ENCODE peak calls at places on chromosomes 12 and 14, in six cellular contexts. One of them, this sample, is unnamed. For H3K4me1, the result is how much of the 10 kb centered on the place peaks cover.

GRCh38 chr12:22856120-22856699 is 231.2 kb downstream of the ETNK1 start:
- DNase-seq in neural progenitor cell: peak
- DNase-seq in hepatocyte: peak
- DNase-seq in OCI-LY7: peak
- DNase-seq in GM23338: peak
- DNase-seq in PC-3: peak
- DNase-seq in this sample: peak

GRCh38 chr12:114834621-114835020 is 150.6 kb upstream of the TBX3 start:
- DNase-seq in neural progenitor cell: no peak
- DNase-seq in hepatocyte: no peak
- DNase-seq in OCI-LY7: no peak
- DNase-seq in GM23338: no peak
- DNase-seq in PC-3: peak
- DNase-seq in this sample: no peak

GRCh38 chr14:54170301-54170700 is 213.7 kb upstream of the BMP4 start:
- DNase-seq in neural progenitor cell: no peak
- DNase-seq in hepatocyte: no peak
- DNase-seq in OCI-LY7: no peak
- DNase-seq in GM23338: no peak
- DNase-seq in PC-3: no peak
- DNase-seq in this sample: no peak

GRCh38 chr12:49825360-49825970 is 2.7 kb downstream of the NCKAP5L start:
- DNase-seq in neural progenitor cell: peak
- DNase-seq in hepatocyte: no peak
- DNase-seq in OCI-LY7: no peak
- DNase-seq in GM23338: peak
- DNase-seq in PC-3: no peak
- DNase-seq in this sample: no peak

GRCh38 chr12:96338852-96339478 is 61.3 kb downstream of the CDK17 start:
- DNase-seq in neural progenitor cell: no peak
- DNase-seq in hepatocyte: peak
- DNase-seq in OCI-LY7: no peak
- DNase-seq in GM23338: no peak
- DNase-seq in PC-3: no peak
- DNase-seq in this sample: no peak

GRCh38 chr12:50626026-50626425 is 121.2 kb downstream of the DIP2B start:
- DNase-seq in neural progenitor cell: no peak
- DNase-seq in hepatocyte: no peak
- DNase-seq in OCI-LY7: no peak
- DNase-seq in GM23338: no peak
- DNase-seq in PC-3: no peak
- DNase-seq in this sample: no peak

GRCh38 chr14:61090432-61091216 is 109.6 kb downstream of the SLC38A6 start:
- DNase-seq in neural progenitor cell: no peak
- DNase-seq in hepatocyte: no peak
- DNase-seq in OCI-LY7: no peak
- DNase-seq in GM23338: no peak
- DNase-seq in PC-3: no peak
- DNase-seq in this sample: no peak

GRCh38 chr14:70032447-70032846 is 153.2 kb downstream of the SMOC1 start:
- DNase-seq in neural progenitor cell: peak
- DNase-seq in hepatocyte: no peak
- DNase-seq in OCI-LY7: no peak
- DNase-seq in GM23338: peak
- DNase-seq in PC-3: peak
- DNase-seq in this sample: no peak

GRCh38 chr14:35940291-35940690 is 114.2 kb downstream of the BRMS1L start:
- DNase-seq in neural progenitor cell: no peak
- DNase-seq in hepatocyte: no peak
- DNase-seq in OCI-LY7: no peak
- DNase-seq in GM23338: no peak
- DNase-seq in PC-3: no peak
- DNase-seq in this sample: peak

GRCh38 chr12:62260733-62261683 is 804 bp downstream of the USP15 start:
- DNase-seq in neural progenitor cell: peak
- DNase-seq in hepatocyte: peak
- DNase-seq in OCI-LY7: peak
- DNase-seq in GM23338: peak
- DNase-seq in PC-3: peak
- DNase-seq in this sample: peak

GRCh38 chr12:87529386-87529785 is 499.8 kb downstream of the C12orf50 start:
- DNase-seq in neural progenitor cell: no peak
- DNase-seq in hepatocyte: no peak
- DNase-seq in OCI-LY7: no peak
- DNase-seq in GM23338: no peak
- DNase-seq in PC-3: no peak
- DNase-seq in this sample: no peak

GRCh38 chr14:68806526-68807147 is 13.8 kb upstream of the ZFP36L1 start:
- DNase-seq in neural progenitor cell: no peak
- DNase-seq in hepatocyte: peak
- DNase-seq in OCI-LY7: peak
- DNase-seq in GM23338: no peak
- DNase-seq in PC-3: no peak
- DNase-seq in this sample: no peak

GRCh38 chr12:109981311-109981710 is 14.9 kb downstream of the GIT2 start:
- DNase-seq in neural progenitor cell: no peak
- DNase-seq in hepatocyte: no peak
- DNase-seq in OCI-LY7: no peak
- DNase-seq in GM23338: no peak
- DNase-seq in PC-3: no peak
- DNase-seq in this sample: no peak

GRCh38 chr12:100229876-100230275 is 29.3 kb downstream of the ACTR6 start:
- DNase-seq in neural progenitor cell: no peak
- DNase-seq in hepatocyte: peak
- DNase-seq in OCI-LY7: no peak
- DNase-seq in GM23338: no peak
- DNase-seq in PC-3: peak
- DNase-seq in this sample: no peak

GRCh38 chr14:97730706-97731105 is 933.5 kb downstream of the VRK1 start:
- DNase-seq in neural progenitor cell: no peak
- DNase-seq in hepatocyte: no peak
- DNase-seq in OCI-LY7: no peak
- DNase-seq in GM23338: no peak
- DNase-seq in PC-3: no peak
- DNase-seq in this sample: no peak

GRCh38 chr12:510071-510825 is 50.5 kb downstream of the B4GALNT3 start:
- DNase-seq in neural progenitor cell: peak
- DNase-seq in hepatocyte: peak
- DNase-seq in OCI-LY7: no peak
- DNase-seq in GM23338: peak
- DNase-seq in PC-3: peak
- DNase-seq in this sample: no peak

GRCh38 chr14:99971087-99971928 is 93.9 kb upstream of the EVL start:
- DNase-seq in neural progenitor cell: peak
- DNase-seq in hepatocyte: peak
- DNase-seq in OCI-LY7: peak
- DNase-seq in GM23338: peak
- DNase-seq in PC-3: peak
- DNase-seq in this sample: peak

GRCh38 chr12:6751767-6752166 is 1.2 kb downstream of the MLF2 start:
- DNase-seq in neural progenitor cell: no peak
- DNase-seq in hepatocyte: no peak
- DNase-seq in OCI-LY7: no peak
- DNase-seq in GM23338: no peak
- DNase-seq in PC-3: no peak
- DNase-seq in this sample: no peak

GRCh38 chr12:6753772-6754356 is 923 bp upstream of the MLF2 start:
- DNase-seq in neural progenitor cell: no peak
- DNase-seq in hepatocyte: peak
- DNase-seq in OCI-LY7: no peak
- DNase-seq in GM23338: peak
- DNase-seq in PC-3: no peak
- DNase-seq in this sample: peak

GRCh38 chr12:6752931-6753771 is at the start of gene MLF2:
- DNase-seq in neural progenitor cell: peak
- DNase-seq in hepatocyte: peak
- DNase-seq in OCI-LY7: peak
- DNase-seq in GM23338: peak
- DNase-seq in PC-3: peak
- DNase-seq in this sample: peak

GRCh38 chr12:6750506-6750905 is 2.4 kb downstream of the MLF2 start:
- DNase-seq in neural progenitor cell: no peak
- DNase-seq in hepatocyte: no peak
- DNase-seq in OCI-LY7: no peak
- DNase-seq in GM23338: no peak
- DNase-seq in PC-3: no peak
- DNase-seq in this sample: no peak

GRCh38 chr12:6752181-6752930 is 585 bp downstream of the MLF2 start:
- DNase-seq in neural progenitor cell: peak
- DNase-seq in hepatocyte: peak
- DNase-seq in OCI-LY7: peak
- DNase-seq in GM23338: peak
- DNase-seq in PC-3: peak
- DNase-seq in this sample: no peak
- TF ChIP-seq CTCF in neural progenitor cell: peak
- TF ChIP-seq CTCF in hepatocyte: peak
- TF ChIP-seq CTCF in OCI-LY7: peak
- TF ChIP-seq CTCF in GM23338: peak
- TF ChIP-seq CTCF in PC-3: peak
- TF ChIP-seq CTCF in this sample: no peak

DNA sequence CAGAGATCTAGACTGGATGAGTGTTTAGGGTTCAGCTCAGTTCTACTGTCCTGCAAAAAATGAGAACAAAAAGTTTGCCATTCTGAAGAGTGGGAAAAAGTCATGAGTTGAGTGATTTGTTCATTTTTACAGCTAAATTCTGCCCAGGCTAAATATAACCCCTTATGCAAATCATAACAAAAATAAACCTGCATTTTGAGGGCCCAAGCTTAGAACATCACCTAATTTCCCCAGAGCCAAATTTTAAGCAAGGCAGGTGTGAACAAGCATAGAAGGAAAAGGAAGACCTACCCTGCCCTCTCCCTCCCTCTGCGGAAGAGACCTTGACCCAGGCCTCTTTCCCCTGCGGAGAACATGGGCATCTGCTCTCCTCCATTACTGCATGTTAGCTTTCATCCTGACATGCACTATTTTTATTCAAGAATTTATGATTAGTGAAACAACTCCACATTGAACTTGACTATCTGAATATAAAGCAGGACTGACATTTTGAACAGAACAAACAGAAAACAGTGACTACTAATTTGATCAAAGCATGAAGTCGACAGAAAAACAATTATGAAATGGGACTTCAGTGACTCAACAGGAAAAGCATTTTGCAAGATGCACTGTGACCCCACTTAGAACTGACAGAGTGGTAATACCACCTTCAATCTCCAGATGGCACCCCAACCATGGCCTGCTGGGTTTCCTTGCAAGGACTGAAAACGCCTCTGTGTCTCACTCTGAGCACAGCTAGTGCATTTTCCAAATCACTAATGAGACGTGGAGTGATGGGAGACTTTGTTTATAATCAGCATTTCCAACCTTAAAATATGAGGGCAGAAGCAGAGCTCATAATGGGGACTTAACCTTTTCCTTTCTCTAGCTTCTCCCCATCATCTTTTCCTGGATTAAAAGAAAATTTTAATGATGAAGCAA is 30.9 kb upstream of the SELPLG start:
- DNase-seq in neural progenitor cell: peak
- DNase-seq in hepatocyte: peak
- DNase-seq in OCI-LY7: peak
- DNase-seq in GM23338: peak
- DNase-seq in PC-3: peak
- DNase-seq in this sample: peak
- H3K4me1 ChIP-seq in neural progenitor cell: under half
- H3K4me1 ChIP-seq in hepatocyte: under half
- H3K4me1 ChIP-seq in OCI-LY7: half or more
- H3K4me1 ChIP-seq in GM23338: under half
- H3K4me1 ChIP-seq in PC-3: under half
- H3K4me1 ChIP-seq in this sample: half or more

DNA sequence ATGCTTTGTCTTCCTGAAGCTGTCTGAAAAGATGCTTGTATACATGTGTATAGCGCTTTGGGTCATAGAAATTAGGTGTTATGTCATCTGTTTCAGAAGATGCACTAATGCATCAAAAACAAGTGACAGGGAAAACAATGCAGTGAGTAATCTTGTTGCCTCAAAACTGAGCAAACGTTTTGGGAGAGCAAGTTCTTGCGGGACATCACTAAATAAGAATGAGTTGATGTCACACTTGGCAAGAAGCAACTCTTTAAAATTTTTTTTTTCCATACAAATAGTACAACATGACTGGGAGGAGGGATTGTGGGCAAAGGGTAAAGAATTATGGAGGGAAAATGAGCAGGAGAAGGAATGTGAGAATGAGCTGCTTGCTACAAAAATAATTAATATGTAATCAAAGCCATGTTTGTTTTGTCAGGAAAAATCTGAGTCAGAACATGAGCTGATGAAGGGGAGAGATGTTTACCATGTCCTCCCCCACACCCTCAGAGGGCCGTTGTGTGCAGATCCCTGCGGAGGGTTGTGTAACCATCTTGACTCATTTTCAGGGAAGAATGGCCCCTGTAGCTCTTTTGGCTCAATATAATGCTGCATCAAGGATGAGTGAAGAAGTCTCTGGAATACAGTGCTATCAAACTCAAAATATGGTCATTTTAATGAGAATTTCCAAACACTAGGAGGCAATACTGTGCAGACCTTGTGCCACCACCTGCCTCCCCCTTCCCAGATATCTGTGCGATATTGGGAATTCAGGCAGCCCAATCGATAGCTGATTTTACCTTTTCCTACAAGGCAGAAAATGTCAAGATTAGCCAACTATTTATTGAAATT is 41.4 kb downstream of the BORCS5 start:
- DNase-seq in neural progenitor cell: no peak
- DNase-seq in hepatocyte: peak
- DNase-seq in OCI-LY7: no peak
- DNase-seq in GM23338: no peak
- DNase-seq in PC-3: peak
- DNase-seq in this sample: no peak
- TF ChIP-seq EZH2phosphoT487 in neural progenitor cell: no peak
- TF ChIP-seq EZH2phosphoT487 in hepatocyte: no peak
- TF ChIP-seq EZH2phosphoT487 in OCI-LY7: no peak
- TF ChIP-seq EZH2phosphoT487 in GM23338: no peak
- TF ChIP-seq EZH2phosphoT487 in PC-3: no peak
- TF ChIP-seq EZH2phosphoT487 in this sample: no peak

DNA sequence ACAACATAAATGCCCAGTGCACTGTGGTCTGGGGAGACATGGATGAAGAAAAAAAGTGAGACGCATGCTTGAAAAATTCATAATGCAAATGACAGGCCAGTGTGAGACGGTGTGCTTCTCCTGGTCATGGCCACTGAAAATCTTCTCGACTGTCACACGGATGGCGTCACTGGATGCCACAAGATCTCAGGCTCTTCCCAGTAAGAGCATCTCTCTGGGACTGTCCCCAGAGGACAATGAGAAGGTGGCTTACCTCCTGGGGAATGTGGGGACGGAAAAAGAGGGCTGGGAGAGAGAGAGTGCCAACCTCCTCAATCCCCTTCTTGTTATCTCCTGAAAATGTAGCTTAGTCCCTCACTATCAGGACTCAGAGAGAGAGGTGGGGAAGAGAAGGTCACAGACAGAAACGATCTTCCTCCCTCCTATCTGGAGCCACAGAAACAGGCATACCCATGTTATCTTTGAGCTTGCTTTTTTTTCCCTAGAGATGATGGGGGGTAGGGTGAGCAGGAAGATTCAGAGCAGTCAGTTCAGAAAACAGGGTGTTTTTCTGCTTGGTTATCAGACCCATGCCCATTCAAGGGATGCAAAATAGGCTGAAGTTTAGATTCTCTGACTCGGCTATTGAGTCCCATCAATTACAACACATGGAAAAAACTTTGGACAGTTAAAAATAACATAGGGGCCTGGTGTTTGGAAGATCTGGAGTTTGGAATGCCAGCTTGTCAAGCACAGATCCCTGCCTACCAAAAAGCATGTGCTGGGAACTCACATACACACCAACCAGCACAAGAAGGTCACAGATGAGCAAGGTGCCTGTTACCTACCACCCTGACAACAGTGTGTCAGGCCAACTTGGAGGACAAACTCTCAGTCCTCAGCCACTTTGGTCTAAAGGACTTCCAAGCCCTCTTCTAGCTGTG is 24.2 kb downstream of the DPF3 start:
- DNase-seq in neural progenitor cell: no peak
- DNase-seq in hepatocyte: no peak
- DNase-seq in OCI-LY7: no peak
- DNase-seq in GM23338: no peak
- DNase-seq in PC-3: no peak
- DNase-seq in this sample: no peak
- TF ChIP-seq CTCF in neural progenitor cell: no peak
- TF ChIP-seq CTCF in hepatocyte: no peak
- TF ChIP-seq CTCF in OCI-LY7: no peak
- TF ChIP-seq CTCF in GM23338: no peak
- TF ChIP-seq CTCF in PC-3: no peak
- TF ChIP-seq CTCF in this sample: no peak